ENCODE peak calls at places on chromosome 12, in eight cellular contexts. S is EL; P is stimulated activated CD4-positive, alpha-beta T cell treated with anti-CD3 and anti-CD28 coated beads, Interleukin-15, amount 100 ng/mL, for 1 hour; Y is epithelial cell of esophagus; H is activated naive CD8-positive, alpha-beta T cell treated with anti-CD3 and anti-CD28 coated beads, Interleukin-2, amount 50 U/mL, for 16 hours; X is stimulated activated CD8-positive, alpha-beta memory T cell treated with anti-CD3 and anti-CD28 coated beads, Interleukin-7, amount 100 ng/mL, for 1 hour; W is activated CD4-positive, alpha-beta T cell treated with anti-CD3 and anti-CD28 coated beads, Interleukin-2, amount 50 U/mL, for 4 hours; Z is HTR-8/SVneo. N is an unnamed sample.

GRCh38 chr12:110093631-110094311 is 30.4 kb upstream of the IFT81 start:
- DNase-seq in S (no peak), P (no peak), Y (no peak), H (no peak), X (no peak), W (no peak), Z (no peak), N (no peak)

GRCh38 chr12:94588271-94588785 is 62.0 kb downstream of the TMCC3 start:
- DNase-seq in S (no peak), P (no peak), Y (no peak), H (no peak), X (no peak), W (no peak), Z (no peak), N (no peak)

GRCh38 chr12:64392221-64392620 is 1.7 kb upstream of the C12orf56 start:
- DNase-seq in S (peak), P (no peak), Y (peak), H (no peak), X (no peak), W (no peak), Z (peak), N (no peak)

GRCh38 chr12:11812558-11813421 is 163.3 kb downstream of the ETV6 start:
- DNase-seq in S (peak), P (no peak), Y (peak), H (no peak), X (no peak), W (no peak), Z (no peak), N (no peak)

GRCh38 chr12:2170376-2170775 is 117.6 kb downstream of the CACNA1C start:
- DNase-seq in S (no peak), P (no peak), Y (no peak), H (no peak), X (no peak), W (no peak), Z (no peak), N (no peak)

GRCh38 chr12:131803995-131804521 is 24.1 kb upstream of the MMP17 start:
- DNase-seq in S (peak), P (no peak), Y (no peak), H (no peak), X (no peak), W (no peak), Z (no peak), N (no peak)

GRCh38 chr12:67275380-67275913 is 6.3 kb downstream of the CAND1 start:
- DNase-seq in S (peak), P (no peak), Y (peak), H (no peak), X (no peak), W (no peak), Z (no peak), N (no peak)

GRCh38 chr12:49552014-49552413 is 13.2 kb downstream of the KCNH3 start:
- DNase-seq in S (no peak), P (no peak), Y (peak), H (no peak), X (no peak), W (no peak), Z (no peak), N (no peak)

GRCh38 chr12:28369483-28369882 is 179.2 kb downstream of the CCDC91 start:
- DNase-seq in S (no peak), P (no peak), Y (no peak), H (no peak), X (no peak), W (no peak), Z (no peak), N (no peak)

GRCh38 chr12:110600254-110600653 is 13.7 kb upstream of the TCTN1 start:
- DNase-seq in S (peak), P (no peak), Y (peak), H (no peak), X (no peak), W (no peak), Z (no peak), N (no peak)

GRCh38 chr12:79451988-79452387 is 238.8 kb downstream of the PAWR start:
- DNase-seq in S (peak), P (no peak), Y (peak), H (no peak), X (no peak), W (no peak), Z (peak), N (no peak)

GRCh38 chr12:56374726-56375597 is 12.3 kb upstream of the APOF start:
- DNase-seq in S (no peak), P (no peak), Y (no peak), H (no peak), X (no peak), W (no peak), Z (no peak), N (no peak)

GRCh38 chr12:130826151-130826801 is 12.8 kb downstream of the STX2 start:
- DNase-seq in S (peak), P (peak), Y (peak), H (peak), X (peak), W (peak), Z (peak), N (peak)

GRCh38 chr12:119169150-119169549 is 9.6 kb upstream of the HSPB8 start:
- DNase-seq in S (no peak), P (no peak), Y (peak), H (no peak), X (no peak), W (no peak), Z (no peak), N (no peak)

GRCh38 chr12:46831335-46832083 is 5.7 kb upstream of the SLC38A4 start:
- DNase-seq in S (peak), P (no peak), Y (no peak), H (no peak), X (no peak), W (no peak), Z (no peak), N (no peak)

GRCh38 chr12:88063375-88063774 is 34.2 kb upstream of the C12orf50 start:
- DNase-seq in S (peak), P (no peak), Y (no peak), H (no peak), X (no peak), W (no peak), Z (peak), N (no peak)

GRCh38 chr12:95848575-95849388 is 10.0 kb upstream of the SNRPF start:
- DNase-seq in S (peak), P (no peak), Y (peak), H (no peak), X (no peak), W (no peak), Z (peak), N (no peak)

GRCh38 chr12:47080725-47081502 is 1.2 kb upstream of the AMIGO2 start:
- DNase-seq in S (peak), P (peak), Y (peak), H (peak), X (peak), W (peak), Z (no peak), N (no peak)

GRCh38 chr12:53062977-53063707 is 13.3 kb downstream of the TNS2 start:
- DNase-seq in S (no peak), P (no peak), Y (no peak), H (no peak), X (no peak), W (no peak), Z (no peak), N (no peak)

GRCh38 chr12:93032748-93033147 is 103.7 kb upstream of the EEA1 start:
- DNase-seq in S (no peak), P (no peak), Y (no peak), H (no peak), X (no peak), W (no peak), Z (no peak), N (no peak)

GRCh38 chr12:22935090-22935489 is 310.1 kb downstream of the ETNK1 start:
- DNase-seq in S (peak), P (no peak), Y (no peak), H (no peak), X (no peak), W (no peak), Z (no peak), N (no peak)

GRCh38 chr12:2053675-2054070 is 886 bp downstream of the CACNA1C start:
- DNase-seq in S (peak), P (no peak), Y (no peak), H (no peak), X (no peak), W (no peak), Z (peak), N (no peak)

GRCh38 chr12:16608346-16608745 is 2.4 kb upstream of the LMO3 start:
- DNase-seq in S (no peak), P (no peak), Y (no peak), H (no peak), X (no peak), W (no peak), Z (no peak), N (no peak)

GRCh38 chr12:2256453-2256852 is 203.7 kb downstream of the CACNA1C start:
- DNase-seq in S (peak), P (no peak), Y (no peak), H (no peak), X (no peak), W (no peak), Z (no peak), N (no peak)

GRCh38 chr12:77167801-77168200 is 102.4 kb upstream of the E2F7 start:
- DNase-seq in S (peak), P (no peak), Y (peak), H (no peak), X (no peak), W (no peak), Z (no peak), N (no peak)

GRCh38 chr12:70796989-70797388 is 123.5 kb downstream of the PTPRR start:
- DNase-seq in S (no peak), P (no peak), Y (no peak), H (no peak), X (no peak), W (no peak), Z (no peak), N (no peak)

GRCh38 chr12:116885496-116885895 is 4.3 kb upstream of the HRK start:
- DNase-seq in S (no peak), P (no peak), Y (no peak), H (no peak), X (no peak), W (no peak), Z (no peak), N (no peak)

GRCh38 chr12:121216102-121216501 is 6.2 kb downstream of the P2RX4 start:
- DNase-seq in S (no peak), P (no peak), Y (no peak), H (no peak), X (no peak), W (no peak), Z (no peak), N (no peak)

GRCh38 chr12:47296828-47297227 is 217.1 kb upstream of the AMIGO2 start:
- DNase-seq in S (no peak), P (no peak), Y (no peak), H (no peak), X (no peak), W (no peak), Z (no peak), N (no peak)

GRCh38 chr12:81543621-81544139 is 215.5 kb downstream of the PPFIA2 start:
- DNase-seq in S (no peak), P (no peak), Y (no peak), H (no peak), X (no peak), W (no peak), Z (no peak), N (no peak)